ENCODE peak calls at places on chromosomes 13 and 19, in ten cellular contexts. T, J, Y, I, P, H, D, A, C and W are unnamed samples.

GRCh38 chr13:37429976-37430375 is 168.6 kb downstream of the POSTN start:
- DNase-seq in D (no peak), I (no peak), H (no peak), P (peak), A (no peak), C (no peak), T (no peak), Y (peak), J (peak), W (no peak)

GRCh38 chr13:66774046-66774445 is 456.1 kb downstream of the PCDH9 start:
- DNase-seq in Y (no peak), J (no peak), C (no peak), P (peak), A (no peak), H (no peak), T (no peak), I (no peak), D (no peak), W (no peak)

GRCh38 chr19:10797541-10798256 is 38.3 kb downstream of the TMED1 start:
- DNase-seq in J (no peak), T (no peak), Y (no peak), I (no peak), P (no peak), H (no peak), D (no peak), C (no peak), A (no peak), W (no peak)

GRCh38 chr13:19984430-19985218 is 26.1 kb downstream of the ZMYM2 start:
- DNase-seq in Y (peak), A (no peak), D (peak), I (peak), H (peak), C (peak), J (peak), P (peak), T (peak), W (no peak)

GRCh38 chr19:11365557-11366117 is 8.8 kb upstream of the SWSAP1 start:
- DNase-seq in A (no peak), J (no peak), T (no peak), H (no peak), P (no peak), I (no peak), C (no peak), D (no peak), Y (no peak), W (no peak)

GRCh38 chr13:109243311-109243951 is 543.0 kb downstream of the IRS2 start:
- DNase-seq in P (peak), T (no peak), I (peak), A (no peak), C (peak), D (peak), J (peak), H (peak), Y (peak), W (peak)

GRCh38 chr19:14127929-14128509 is 8.4 kb downstream of the ASF1B start:
- DNase-seq in I (no peak), T (no peak), A (no peak), H (no peak), D (no peak), P (no peak), J (no peak), Y (no peak), C (no peak), W (no peak)

GRCh38 chr13:33730147-33730546 is 87.8 kb upstream of the RFC3 start:
- DNase-seq in Y (no peak), P (no peak), T (no peak), J (no peak), I (no peak), H (no peak), C (no peak), D (no peak), A (no peak), W (no peak)

GRCh38 chr13:104085611-104086010 is 1019.4 kb upstream of the SLC10A2 start:
- DNase-seq in A (no peak), I (no peak), P (no peak), T (no peak), Y (peak), J (no peak), H (no peak), D (no peak), C (no peak), W (no peak)

GRCh38 chr13:49746111-49746510 is 46.4 kb downstream of the KPNA3 start:
- DNase-seq in H (no peak), T (no peak), I (no peak), P (peak), C (no peak), A (no peak), Y (no peak), J (no peak), D (no peak), W (no peak)

GRCh38 chr13:63501702-63502101 is 2086.1 kb upstream of the PCDH20 start:
- DNase-seq in Y (peak), P (no peak), J (no peak), D (no peak), C (no peak), A (no peak), T (no peak), H (no peak), I (no peak), W (no peak)

GRCh38 chr19:4403005-4403761 is 743 bp downstream of the CHAF1A start:
- DNase-seq in J (peak), D (peak), H (no peak), P (no peak), C (no peak), Y (no peak), T (peak), I (peak), A (no peak), W (no peak)

GRCh38 chr13:110942248-110942981 is 27.5 kb upstream of the ANKRD10 start:
- DNase-seq in I (no peak), Y (no peak), T (no peak), A (no peak), P (peak), C (no peak), H (no peak), D (no peak), J (no peak), W (no peak)

GRCh38 chr19:16161848-16162247 is 11.5 kb downstream of the CIB3 start:
- DNase-seq in D (no peak), C (peak), J (peak), H (no peak), P (peak), Y (peak), T (no peak), A (no peak), I (no peak), W (peak)

GRCh38 chr13:97239943-97240788 is 18.0 kb downstream of the MBNL2 start:
- DNase-seq in Y (no peak), T (no peak), I (no peak), J (no peak), P (no peak), A (no peak), C (no peak), H (peak), D (no peak), W (no peak)

GRCh38 chr13:24365191-24365590 is 55.8 kb downstream of the C1QTNF9 start:
- DNase-seq in A (no peak), I (no peak), T (no peak), H (no peak), D (no peak), J (no peak), P (no peak), Y (no peak), C (no peak), W (no peak)

GRCh38 chr13:91747164-91747563 is 348.7 kb downstream of the GPC5 start:
- DNase-seq in T (no peak), Y (no peak), A (no peak), C (no peak), P (no peak), D (no peak), H (peak), I (no peak), J (no peak), W (no peak)

GRCh38 chr19:3944018-3944721 is 11.3 kb downstream of the NMRK2 start:
- DNase-seq in J (no peak), A (no peak), H (no peak), C (no peak), P (no peak), Y (no peak), I (no peak), D (no peak), T (no peak), W (no peak)

GRCh38 chr19:16428372-16429036 is 43.3 kb downstream of the EPS15L1 start:
- DNase-seq in T (no peak), Y (no peak), A (no peak), P (no peak), D (no peak), I (no peak), J (no peak), C (no peak), H (no peak), W (no peak)

GRCh38 chr19:4636761-4637160 is 2.6 kb upstream of the TNFAIP8L1 start:
- DNase-seq in H (no peak), D (no peak), C (no peak), P (no peak), I (peak), J (no peak), A (no peak), T (no peak), Y (no peak), W (no peak)

GRCh38 chr19:31254611-31255010 is 94.6 kb downstream of the TSHZ3 start:
- DNase-seq in D (no peak), H (no peak), I (no peak), J (no peak), Y (no peak), A (no peak), P (no peak), C (no peak), T (no peak), W (no peak)

GRCh38 chr13:21529102-21529893 is 70.2 kb upstream of the ZDHHC20 start:
- DNase-seq in A (no peak), P (no peak), D (no peak), Y (no peak), T (no peak), C (no peak), I (no peak), H (no peak), J (no peak), W (no peak)

GRCh38 chr13:40668335-40668734 is 1.9 kb upstream of the FOXO1 start:
- DNase-seq in P (no peak), A (no peak), I (peak), C (no peak), J (peak), T (peak), H (peak), D (peak), Y (peak), W (no peak)

GRCh38 chr19:5627395-5627904 is 4.6 kb downstream of the SAFB start:
- DNase-seq in I (peak), D (peak), J (peak), H (no peak), C (no peak), P (no peak), T (peak), A (no peak), Y (peak), W (no peak)

GRCh38 chr13:34772881-34773280 is 169.2 kb upstream of the NBEA start:
- DNase-seq in Y (no peak), J (no peak), P (no peak), I (no peak), C (no peak), T (no peak), A (no peak), D (no peak), H (no peak), W (no peak)

GRCh38 chr19:39407644-39408391 is 1.2 kb downstream of the ZFP36 start:
- DNase-seq in C (no peak), T (peak), A (no peak), P (peak), J (peak), D (no peak), I (peak), Y (peak), H (peak), W (peak)

DNA sequence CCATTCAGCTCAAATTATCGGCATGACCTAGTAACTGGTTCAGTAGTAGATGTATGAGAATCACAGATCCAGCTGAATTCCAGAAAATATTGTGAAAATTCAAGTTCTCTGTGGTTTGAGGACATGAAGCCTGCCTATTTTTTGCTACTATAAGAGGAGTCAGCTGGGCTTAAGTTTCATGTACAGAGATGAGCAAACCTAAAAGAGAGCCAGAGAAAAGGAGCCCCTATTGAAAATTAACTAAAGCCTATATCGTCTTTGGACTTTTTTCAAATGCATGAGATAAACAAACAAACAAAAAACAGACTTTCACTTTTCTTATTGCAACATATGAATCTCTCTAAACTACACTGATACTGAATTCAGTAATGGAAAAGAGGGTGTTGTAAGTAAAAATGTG is 106.8 kb upstream of the SPRY2 start:
- DNase-seq in H (no peak), C (no peak), Y (no peak), D (no peak), T (no peak), P (no peak), J (no peak), A (no peak), I (no peak), W (no peak)
- H3K4me3 ChIP-seq in H (no peak), C (no peak), Y (no peak), D (no peak), T (no peak), P (no peak), J (no peak), A (no peak), I (no peak), W (no peak)

GRCh38 chr19:1466018-1466460 is 13.0 kb downstream of the C19orf25 start:
- DNase-seq in T (no peak), P (no peak), J (no peak), A (no peak), D (no peak), I (no peak), C (no peak), Y (no peak), H (no peak), W (no peak)
- TF ChIP-seq EZH2 in T (peak), P (no peak), J (no peak), A (no peak), D (no peak), I (no peak), C (no peak), Y (no peak), H (no peak), W (no peak)

GRCh38 chr19:8512115-8512967 is 1.6 kb downstream of the ZNF414 start:
- DNase-seq in Y (no peak), C (peak), A (peak), H (no peak), I (peak), J (peak), D (peak), P (peak), T (peak), W (no peak)
- H3K4me3 ChIP-seq in Y (no peak), C (peak), A (no peak), H (no peak), I (peak), J (peak), D (no peak), P (no peak), T (no peak), W (peak)

DNA sequence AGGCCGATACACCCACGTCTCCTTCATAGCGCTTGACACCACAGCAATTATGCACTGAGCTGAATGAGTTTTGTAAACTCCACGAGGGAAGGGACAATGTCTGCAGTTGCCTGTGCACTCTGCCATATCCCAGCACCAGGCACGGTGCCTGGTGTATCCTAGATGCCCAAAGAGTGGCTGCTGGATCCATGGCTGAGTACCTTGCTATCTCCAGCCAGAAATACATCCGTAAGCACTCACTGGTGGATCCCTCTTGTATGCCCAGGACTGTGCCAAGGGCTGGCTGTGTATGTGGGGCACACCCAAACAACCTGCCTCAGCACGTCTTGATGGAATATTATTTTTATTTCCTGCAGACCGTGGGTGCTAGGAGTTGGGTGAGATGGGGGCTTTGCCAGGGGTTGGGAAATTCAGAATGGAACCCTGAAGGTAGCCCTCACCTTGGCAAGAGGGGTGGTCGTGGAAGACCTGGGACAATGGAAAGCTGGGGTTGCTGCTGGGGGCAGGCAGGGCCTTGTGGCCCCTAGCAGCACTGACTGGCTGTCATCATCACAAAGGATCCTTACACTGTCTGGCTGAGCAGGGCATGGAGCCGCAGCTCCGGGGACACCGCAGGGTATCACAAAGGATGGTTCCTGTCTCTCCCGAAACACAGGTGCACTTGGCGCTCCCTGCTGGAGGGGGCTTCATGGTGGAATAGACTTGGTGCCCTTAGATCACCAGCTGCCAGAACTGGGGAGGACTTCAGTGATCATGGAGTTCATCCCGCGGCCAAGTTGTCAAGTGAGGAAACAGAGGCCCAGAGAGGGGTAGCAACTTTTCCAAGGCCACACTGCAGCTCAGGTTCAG is 131.3 kb downstream of the URI1 start:
- DNase-seq in I (peak), H (no peak), C (no peak), D (no peak), T (no peak), Y (no peak), J (no peak), P (no peak), A (no peak), W (no peak)
- TF ChIP-seq EZH2 in I (no peak), H (no peak), C (no peak), D (no peak), T (no peak), Y (no peak), J (no peak), P (no peak), A (no peak), W (no peak)

GRCh38 chr13:30689752-30690151 is 45.6 kb upstream of the ALOX5AP start:
- DNase-seq in T (no peak), Y (no peak), P (no peak), D (no peak), C (no peak), I (no peak), H (no peak), A (no peak), J (no peak), W (no peak)
- H3K4me3 ChIP-seq in T (no peak), Y (peak), P (no peak), D (no peak), C (no peak), I (no peak), H (no peak), A (no peak), J (peak), W (peak)

GRCh38 chr19:35693835-35694599 is 10.3 kb upstream of the ZBTB32 start:
- DNase-seq in Y (peak), C (peak), T (peak), H (peak), I (peak), J (peak), P (peak), A (no peak), D (peak), W (peak)
- TF ChIP-seq EZH2 in Y (no peak), C (no peak), T (no peak), H (no peak), I (no peak), J (no peak), P (no peak), A (no peak), D (no peak), W (no peak)

GRCh38 chr19:49415102-49415809 is 8.0 kb downstream of the PTH2 start:
- DNase-seq in H (no peak), D (no peak), P (no peak), A (no peak), C (no peak), T (no peak), J (peak), I (no peak), Y (no peak), W (no peak)
- H3K4me3 ChIP-seq in H (no peak), D (no peak), P (no peak), A (no peak), C (no peak), T (no peak), J (no peak), I (no peak), Y (no peak), W (no peak)